ENCODE peak calls at places on chromosomes 13 and 19, in six cellular contexts. X, T, Q, I, S and Y are unnamed samples.

GRCh38 chr13:51562011-51562671 is 22.1 kb upstream of the WDFY2 start:
- DNase-seq in X (no peak), T (no peak), Q (no peak), I (no peak), S (no peak), Y (no peak)

GRCh38 chr13:105918842-105919741 is 616.4 kb downstream of the EFNB2 start:
- DNase-seq in X (no peak), T (peak), Q (no peak), I (peak), S (peak), Y (no peak)

GRCh38 chr13:97627566-97627965 is 193.6 kb downstream of the RAP2A start:
- DNase-seq in X (peak), T (peak), Q (no peak), I (no peak), S (peak), Y (no peak)

GRCh38 chr19:55678121-55678671 is 3.2 kb downstream of the EPN1 start:
- DNase-seq in X (no peak), T (no peak), Q (peak), I (no peak), S (no peak), Y (no peak)

GRCh38 chr13:113152894-113153809 is 5.3 kb upstream of the PROZ start:
- DNase-seq in X (peak), T (peak), Q (peak), I (no peak), S (peak), Y (peak)

GRCh38 chr19:16922949-16923348 is 34.1 kb downstream of the F2RL3 start:
- DNase-seq in X (no peak), T (no peak), Q (no peak), I (no peak), S (no peak), Y (no peak)

GRCh38 chr13:21800847-21801616 is 130.2 kb downstream of the FGF9 start:
- DNase-seq in X (no peak), T (no peak), Q (no peak), I (no peak), S (peak), Y (no peak)

GRCh38 chr13:34038326-34039068 is 220.5 kb downstream of the RFC3 start:
- DNase-seq in X (no peak), T (no peak), Q (no peak), I (no peak), S (no peak), Y (no peak)

GRCh38 chr13:77853701-77854100 is 64.9 kb downstream of the EDNRB start:
- DNase-seq in X (no peak), T (no peak), Q (no peak), I (no peak), S (peak), Y (no peak)

GRCh38 chr19:42248270-42249148 is 6.1 kb upstream of the GSK3A start:
- DNase-seq in X (no peak), T (no peak), Q (no peak), I (no peak), S (no peak), Y (no peak)

GRCh38 chr19:13173129-13173737 is 23.0 kb downstream of the IER2 start:
- DNase-seq in X (no peak), T (no peak), Q (no peak), I (no peak), S (no peak), Y (no peak)

GRCh38 chr13:98393873-98394272 is 183.0 kb downstream of the STK24 start:
- DNase-seq in X (no peak), T (no peak), Q (no peak), I (no peak), S (no peak), Y (no peak)

GRCh38 chr19:33241530-33242101 is 16.0 kb upstream of the SLC7A10 start:
- DNase-seq in X (peak), T (no peak), Q (no peak), I (no peak), S (peak), Y (peak)

GRCh38 chr19:14061081-14061749 is 661 bp downstream of the PALM3 start:
- DNase-seq in X (no peak), T (peak), Q (no peak), I (no peak), S (no peak), Y (no peak)

GRCh38 chr13:70613295-70613694 is 505.0 kb upstream of the KLHL1 start:
- DNase-seq in X (no peak), T (peak), Q (no peak), I (no peak), S (peak), Y (no peak)

GRCh38 chr19:13234518-13234917 is 84.3 kb downstream of the IER2 start:
- DNase-seq in X (peak), T (peak), Q (peak), I (peak), S (peak), Y (peak)

GRCh38 chr13:27425151-27425917 is 915 bp downstream of the GTF3A start:
- DNase-seq in X (no peak), T (peak), Q (no peak), I (no peak), S (no peak), Y (peak)

GRCh38 chr19:55341191-55342043 is 1.7 kb downstream of the KMT5C start:
- DNase-seq in X (peak), T (peak), Q (no peak), I (peak), S (peak), Y (no peak)

GRCh38 chr13:46100191-46100877 is 4.5 kb downstream of the CPB2 start:
- DNase-seq in X (no peak), T (no peak), Q (no peak), I (no peak), S (no peak), Y (no peak)

GRCh38 chr13:53112522-53112921 is 83.9 kb downstream of the OLFM4 start:
- DNase-seq in X (no peak), T (no peak), Q (no peak), I (no peak), S (no peak), Y (no peak)

GRCh38 chr13:27016871-27017270 is 154.7 kb downstream of the USP12 start:
- DNase-seq in X (no peak), T (no peak), Q (no peak), I (no peak), S (no peak), Y (no peak)

GRCh38 chr13:39602277-39602613 is 748 bp downstream of the LHFPL6 start:
- DNase-seq in X (no peak), T (no peak), Q (no peak), I (peak), S (no peak), Y (no peak)

GRCh38 chr13:85864963-85865530 is 65.8 kb upstream of the SLITRK6 start:
- DNase-seq in X (no peak), T (peak), Q (no peak), I (no peak), S (peak), Y (no peak)

GRCh38 chr19:7505288-7505681 is 10.6 kb upstream of the ZNF358 start:
- DNase-seq in X (no peak), T (no peak), Q (no peak), I (no peak), S (peak), Y (no peak)

GRCh38 chr13:55948175-55948574 is 1192.5 kb upstream of the PRR20A start:
- DNase-seq in X (no peak), T (no peak), Q (no peak), I (no peak), S (no peak), Y (no peak)

GRCh38 chr19:2324220-2324948 is 4.0 kb downstream of the LSM7 start:
- DNase-seq in X (no peak), T (no peak), Q (no peak), I (no peak), S (no peak), Y (no peak)

GRCh38 chr19:49642488-49643035 is 553 bp downstream of the SCAF1 start:
- DNase-seq in X (no peak), T (no peak), Q (no peak), I (no peak), S (peak), Y (no peak)

GRCh38 chr13:110116072-110116487 is 190.9 kb downstream of the COL4A1 start:
- DNase-seq in X (peak), T (peak), Q (peak), I (peak), S (peak), Y (peak)
- TF ChIP-seq CTCF in X (peak), T (peak), Q (no peak), I (peak), S (peak), Y (peak)

GRCh38 chr19:23436944-23437343 is 41.7 kb upstream of the ZNF91 start:
- DNase-seq in X (no peak), T (no peak), Q (no peak), I (peak), S (peak), Y (no peak)

GRCh38 chr19:23437901-23438300 is 42.6 kb upstream of the ZNF91 start:
- DNase-seq in X (no peak), T (no peak), Q (no peak), I (no peak), S (peak), Y (no peak)

GRCh38 chr19:23440207-23440606 is 44.9 kb upstream of the ZNF91 start:
- DNase-seq in X (no peak), T (no peak), Q (no peak), I (peak), S (peak), Y (no peak)

GRCh38 chr19:23439623-23440022 is 44.4 kb upstream of the ZNF91 start:
- DNase-seq in X (no peak), T (no peak), Q (no peak), I (no peak), S (peak), Y (no peak)

DNA sequence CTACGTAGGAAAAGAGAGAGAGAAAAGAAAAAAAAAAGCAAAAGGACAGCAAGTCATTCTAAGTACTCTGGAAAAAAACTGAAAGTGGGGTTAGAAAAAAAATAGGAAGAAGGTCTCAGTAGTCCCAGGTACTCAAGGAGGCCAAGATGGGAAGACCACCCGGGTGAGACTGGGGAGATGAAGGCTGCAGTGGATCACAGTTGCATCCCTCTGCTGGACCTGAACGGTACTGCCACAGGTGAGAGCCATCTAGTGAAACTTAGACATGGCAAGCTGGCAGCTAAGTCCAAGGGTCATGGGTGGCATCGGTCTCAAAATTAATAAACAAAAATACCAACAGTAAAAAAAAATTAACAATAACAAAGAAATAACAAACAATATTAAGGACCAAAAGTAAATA is 41.0 kb upstream of the ZNF91 start:
- DNase-seq in X (peak), T (no peak), Q (no peak), I (no peak), S (peak), Y (no peak)
- TF ChIP-seq CTCF in X (no peak), T (peak), Q (no peak), I (no peak), S (peak), Y (no peak)

GRCh38 chr13:102139626-102140025 is 262.2 kb downstream of the FGF14 start:
- DNase-seq in X (no peak), T (no peak), Q (no peak), I (no peak), S (no peak), Y (no peak)
- TF ChIP-seq CTCF in X (no peak), T (no peak), Q (no peak), I (no peak), S (no peak), Y (no peak)

GRCh38 chr19:29467824-29468401 is 57.9 kb upstream of the VSTM2B start:
- DNase-seq in X (peak), T (peak), Q (no peak), I (peak), S (peak), Y (no peak)
- TF ChIP-seq CTCF in X (peak), T (peak), Q (no peak), I (peak), S (peak), Y (peak)